ENCODE peak calls at places on chromosomes 13 and 19, in six cellular contexts. K is IMR-90, P is heart left ventricle, X is cardiac muscle cell, T is lower lobe of right lung, L is pancreas. D is an unnamed sample. For H3K4me1 and H3K9me3, the result is how much of the 10 kb centered on the place peaks cover.

GRCh38 chr13:114130708-114131580 is 1.5 kb downstream of the RASA3 start:
- DNase-seq in X (peak), T (peak), K (peak), P (peak), L (no peak), D (peak)

GRCh38 chr19:55400281-55401087 is 7.1 kb downstream of the UBE2S start:
- DNase-seq in X (no peak), P (no peak), L (no peak), K (no peak), T (no peak), D (no peak)

GRCh38 chr13:43574601-43575000 is 212.2 kb downstream of the ENOX1 start:
- DNase-seq in P (no peak), K (no peak), X (no peak), L (no peak), T (no peak), D (no peak)

GRCh38 chr19:18784786-18785120 is 6.4 kb downstream of the COMP start:
- DNase-seq in T (no peak), L (no peak), P (no peak), X (no peak), K (no peak), D (no peak)

GRCh38 chr19:35123573-35123972 is 8.0 kb downstream of the FXYD3 start:
- DNase-seq in T (no peak), X (no peak), L (no peak), P (peak), K (no peak), D (peak)

GRCh38 chr13:77000475-77000874 is 8.6 kb downstream of the CLN5 start:
- DNase-seq in L (no peak), T (no peak), K (no peak), P (no peak), X (no peak), D (no peak)

GRCh38 chr19:55241143-55241934 is 12.8 kb upstream of the TMEM86B start:
- DNase-seq in T (no peak), K (no peak), P (no peak), L (no peak), X (no peak), D (no peak)

GRCh38 chr19:8640402-8641004 is 10.1 kb downstream of the NFILZ start:
- DNase-seq in P (peak), L (no peak), T (peak), X (no peak), K (no peak), D (peak)

GRCh38 chr13:28533049-28533436 is 38.1 kb upstream of the FLT1 start:
- DNase-seq in P (no peak), L (no peak), T (no peak), K (no peak), X (no peak), D (no peak)

GRCh38 chr13:46478641-46479040 is 74.3 kb upstream of the LRCH1 start:
- DNase-seq in K (no peak), P (no peak), T (no peak), X (no peak), L (no peak), D (no peak)

GRCh38 chr13:98098511-98098910 is 44.4 kb upstream of the FARP1 start:
- DNase-seq in K (peak), X (no peak), P (no peak), T (no peak), L (no peak), D (no peak)

GRCh38 chr13:84025828-84026227 is 143.6 kb upstream of the SLITRK1 start:
- DNase-seq in X (no peak), P (no peak), L (no peak), K (no peak), T (no peak), D (no peak)

GRCh38 chr19:17424743-17425365 is 5.0 kb downstream of the MVB12A start:
- DNase-seq in T (no peak), L (no peak), P (no peak), X (peak), K (peak), D (peak)

GRCh38 chr19:6250024-6250605 is 29.7 kb downstream of the MLLT1 start:
- DNase-seq in K (peak), P (no peak), L (no peak), X (no peak), T (no peak), D (no peak)

GRCh38 chr13:100432611-100433010 is 156.0 kb downstream of the GGACT start:
- DNase-seq in X (no peak), K (no peak), T (no peak), L (no peak), P (no peak), D (no peak)

GRCh38 chr19:54229146-54229545 is 6.3 kb upstream of the LILRB3 start:
- DNase-seq in K (no peak), L (no peak), P (no peak), X (no peak), T (no peak), D (no peak)

GRCh38 chr19:46860846-46861690 is at the start of gene ARHGAP35:
- DNase-seq in X (no peak), P (peak), L (peak), T (peak), K (no peak), D (no peak)

GRCh38 chr13:98214707-98215106 is 37.6 kb upstream of the RNF113B start:
- DNase-seq in P (no peak), X (no peak), T (no peak), L (no peak), K (no peak), D (no peak)

GRCh38 chr13:28059214-28059613 is 41.2 kb downstream of the FLT3 start:
- DNase-seq in T (no peak), K (peak), X (peak), P (no peak), L (peak), D (no peak)

GRCh38 chr13:24267283-24267682 is 42.1 kb upstream of the C1QTNF9 start:
- DNase-seq in L (no peak), K (no peak), P (no peak), X (no peak), T (no peak), D (no peak)

GRCh38 chr13:33235078-33235477 is 50.5 kb downstream of the STARD13 start:
- DNase-seq in T (no peak), L (no peak), X (peak), P (no peak), K (peak), D (no peak)

GRCh38 chr13:110950356-110950755 is 35.5 kb upstream of the ANKRD10 start:
- DNase-seq in P (no peak), T (no peak), L (no peak), K (no peak), X (no peak), D (no peak)

GRCh38 chr13:42260885-42261654 is 10.9 kb upstream of the AKAP11 start:
- DNase-seq in T (no peak), L (no peak), P (no peak), X (no peak), K (no peak), D (no peak)
- H3K4me1 ChIP-seq in T (under half), L (under half), P (under half), X (under half), K (under half), D (under half)

DNA sequence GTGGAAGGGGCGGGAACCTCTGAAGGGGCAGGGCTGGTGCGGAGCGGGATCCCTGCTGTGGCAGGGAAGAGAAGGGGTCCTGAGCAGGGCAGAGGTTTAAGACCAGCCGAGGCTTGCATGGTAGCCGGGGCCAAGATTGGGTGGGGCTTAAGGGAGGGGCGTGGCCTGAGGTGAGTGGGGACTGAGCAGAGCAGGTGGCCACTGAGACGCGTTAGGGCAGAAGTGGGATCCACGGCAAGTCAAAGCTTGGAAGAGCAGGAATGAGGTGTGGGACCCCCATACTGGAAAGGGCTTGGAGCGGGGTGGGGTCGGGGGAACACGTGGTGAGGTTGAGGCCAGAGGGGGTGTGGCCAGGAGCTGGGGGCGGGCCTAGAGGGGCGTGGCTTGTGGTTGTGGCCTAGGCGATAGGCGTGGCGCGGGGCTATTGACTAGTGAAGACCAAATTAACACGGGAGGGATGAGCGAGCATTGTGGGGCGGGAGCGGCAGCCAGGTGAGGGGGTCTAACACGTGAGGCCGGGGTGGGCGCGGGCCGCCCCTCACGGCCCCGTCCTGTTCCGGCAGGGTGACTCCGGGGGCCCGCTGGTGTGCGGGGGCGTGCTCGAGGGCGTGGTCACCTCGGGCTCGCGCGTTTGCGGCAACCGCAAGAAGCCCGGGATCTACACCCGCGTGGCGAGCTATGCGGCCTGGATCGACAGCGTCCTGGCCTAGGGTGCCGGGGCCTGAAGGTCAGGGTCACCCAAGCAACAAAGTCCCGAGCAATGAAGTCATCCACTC is 3.3 kb downstream of the CFD start:
- DNase-seq in L (no peak), X (peak), T (peak), P (no peak), K (peak), D (peak)
- H3K27ac ChIP-seq in L (no peak), X (no peak), T (no peak), P (no peak), K (no peak), D (no peak)

GRCh38 chr19:14718522-14719113 is 28.8 kb downstream of the ZNF333 start:
- DNase-seq in L (no peak), T (no peak), P (no peak), X (no peak), K (no peak), D (no peak)

GRCh38 chr19:14722127-14722526 is 32.3 kb downstream of the ZNF333 start:
- DNase-seq in X (no peak), L (no peak), T (no peak), P (no peak), K (no peak), D (no peak)

GRCh38 chr19:14715841-14716240 is 26.0 kb downstream of the ZNF333 start:
- DNase-seq in L (no peak), T (no peak), K (no peak), X (no peak), P (no peak), D (no peak)

GRCh38 chr19:14719162-14719561 is 29.3 kb downstream of the ZNF333 start:
- DNase-seq in K (no peak), T (no peak), X (no peak), L (no peak), P (no peak), D (no peak)
- H3K9me3 ChIP-seq in K (half or more), T (half or more), X (under half), L (under half), P (half or more), D (under half)

DNA sequence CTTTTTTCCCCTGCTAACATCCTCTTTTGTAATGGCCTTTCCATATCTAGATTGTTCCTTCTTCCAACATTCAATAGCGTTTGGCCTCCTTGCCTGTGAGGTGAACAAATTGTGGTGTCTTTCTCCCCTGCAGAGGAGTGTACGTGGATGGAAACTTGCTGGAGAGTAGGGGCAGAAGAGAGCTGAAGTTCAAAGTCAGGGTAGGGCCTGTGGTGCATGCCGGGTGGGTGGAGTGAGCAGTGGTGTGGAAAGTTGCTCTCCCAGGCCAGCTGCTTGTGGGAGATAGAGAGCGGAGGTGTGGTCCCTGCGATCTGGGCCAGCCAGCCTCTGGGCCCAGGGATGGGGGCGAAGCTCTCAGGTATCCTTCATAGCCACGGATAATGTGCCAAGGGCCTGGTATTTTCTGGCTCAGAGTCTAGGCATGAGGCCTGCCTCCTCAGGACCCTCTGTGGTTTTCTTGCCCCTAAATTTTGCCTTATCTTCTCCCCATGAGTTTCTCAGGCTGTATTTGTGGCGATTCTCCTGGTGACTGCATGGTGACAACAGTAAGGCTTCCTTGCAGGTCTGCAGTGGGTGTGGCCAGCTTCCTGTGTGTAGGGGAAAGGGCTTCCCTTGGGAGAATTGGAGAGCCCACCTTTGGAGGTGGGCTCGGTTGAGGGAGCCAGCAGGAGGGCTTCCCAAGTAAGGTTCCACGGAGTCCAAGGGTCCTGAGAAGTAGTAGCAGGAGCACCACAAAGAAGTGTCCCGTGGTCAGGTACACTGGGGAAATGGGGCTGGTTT is 6.7 kb downstream of the RGCC start:
- DNase-seq in L (no peak), K (no peak), X (no peak), P (no peak), T (no peak), D (no peak)
- H3K4me1 ChIP-seq in L (under half), K (under half), X (under half), P (under half), T (half or more), D (under half)

GRCh38 chr13:51000058-51000457 is 90.5 kb downstream of the RNASEH2B start:
- DNase-seq in L (no peak), P (no peak), T (no peak), X (peak), K (no peak), D (no peak)
- H3K27ac ChIP-seq in L (no peak), P (no peak), T (no peak), X (peak), K (no peak), D (no peak)

DNA sequence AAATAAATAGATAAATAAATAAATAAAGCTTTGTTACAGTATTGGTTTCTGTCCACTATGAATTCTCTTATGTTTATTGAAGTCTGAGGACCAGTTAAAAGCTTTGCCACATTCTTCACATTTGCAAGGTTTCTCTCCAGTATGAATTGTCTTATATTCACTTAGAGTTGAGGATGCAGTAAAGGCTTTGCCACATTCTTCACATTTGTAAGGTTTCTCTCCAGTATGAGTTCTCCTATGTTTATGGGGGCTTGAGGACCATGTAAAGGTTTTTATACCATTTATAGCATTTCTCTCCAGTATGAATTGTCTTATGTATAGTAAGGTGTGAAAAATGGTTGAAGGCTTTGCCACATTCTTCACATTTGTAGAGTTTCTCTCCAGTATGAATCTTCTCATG is 168.3 kb downstream of the ZNF737 start:
- DNase-seq in T (no peak), L (no peak), X (no peak), K (no peak), P (no peak), D (no peak)
- H3K9me3 ChIP-seq in T (half or more), L (under half), X (under half), K (under half), P (half or more), D (under half)

GRCh38 chr13:50357586-50358118 is 342.4 kb downstream of the KCNRG start:
- DNase-seq in L (no peak), T (no peak), K (peak), X (no peak), P (peak), D (no peak)
- H3K4me1 ChIP-seq in L (under half), T (under half), K (under half), X (under half), P (under half), D (under half)